ENCODE peak calls at places on chromosomes 7 and 10, in four cellular contexts. F is activated naive CD8-positive, alpha-beta T cell treated with anti-CD3 and anti-CD28 coated beads, Interleukin-2, amount 50 U/mL, for 24 hours; M is KBM-7; J is right cardiac atrium. U is an unnamed sample.
A peak's percentile ranks its signal among the peaks of the same experiment; 100 is the strongest.

GRCh38 chr7:39321245-39321644 is 245.0 kb upstream of the YAE1 start:
- DNase-seq in F (no peak), M (no peak), J (no peak), U (no peak)

GRCh38 chr7:107057474-107057833 is 12.9 kb downstream of the PRKAR2B start:
- DNase-seq in F (no peak), M (no peak), J (no peak), U (no peak)

GRCh38 chr10:90800232-90800796 is 57.5 kb downstream of the HTR7 start:
- DNase-seq in F (no peak), M (no peak), J (no peak), U (no peak)

GRCh38 chr7:19020711-19021110 is 96.7 kb downstream of the TWIST1 start:
- DNase-seq in F (no peak), M (no peak), J (no peak), U (no peak)

GRCh38 chr7:139362302-139362701 is 2.6 kb downstream of the LUC7L2 start:
- DNase-seq in F (no peak), M (no peak), J (no peak), U (no peak)

GRCh38 chr10:130329792-130330191 is 193.6 kb downstream of the GLRX3 start:
- DNase-seq in F (no peak), M (no peak), J (no peak), U (no peak)

GRCh38 chr7:31710171-31710570 is 23.2 kb downstream of the PPP1R17 start:
- DNase-seq in F (no peak), M (no peak), J (no peak), U (no peak)

GRCh38 chr7:80232969-80233724 is 98.5 kb downstream of the GNAI1 start:
- DNase-seq in F (no peak), M (no peak), J (no peak), U (no peak)

GRCh38 chr7:132149801-132150310 is 426.4 kb downstream of the PLXNA4 start:
- DNase-seq in F (no peak), M (no peak), J (no peak), U (no peak)

GRCh38 chr7:2633538-2634264 is 1.9 kb downstream of the TTYH3 start:
- DNase-seq in F (peak; percentile 62), M (peak; percentile 58), J (no peak), U (peak; percentile 64)

GRCh38 chr10:35564276-35564982 is 40.7 kb upstream of the GJD4 start:
- DNase-seq in F (no peak), M (peak; percentile 61), J (peak; percentile 60), U (no peak)

GRCh38 chr7:138865843-138866242 is 67.8 kb upstream of the ATP6V0A4 start:
- DNase-seq in F (peak; percentile 21), M (peak; percentile 49), J (no peak), U (peak; percentile 54)

GRCh38 chr7:13327669-13328068 is 640.2 kb downstream of the ARL4A start:
- DNase-seq in F (no peak), M (no peak), J (no peak), U (no peak)

GRCh38 chr10:131862548-131862947 is 38.3 kb upstream of the PPP2R2D start:
- DNase-seq in F (no peak), M (no peak), J (no peak), U (no peak)

GRCh38 chr10:124461642-124462347 is at the start of gene LHPP:
- DNase-seq in F (peak; percentile 87), M (peak; percentile 86), J (peak; percentile 95), U (peak; percentile 89)

GRCh38 chr10:92822060-92822634 is 26.2 kb upstream of the EXOC6 start:
- DNase-seq in F (no peak), M (peak; percentile 68), J (no peak), U (no peak)

GRCh38 chr7:103348452-103348851 is 1.0 kb downstream of the PSMC2 start:
- DNase-seq in F (no peak), M (peak; percentile 11), J (no peak), U (no peak)